ENCODE peak calls at places on chromosome 2, in nine cellular contexts. One of them, this sample, is unnamed.

GRCh38 chr2:74815955-74816354 is 18.0 kb upstream of the HK2 start:
- DNase-seq in GM13977: no peak
- DNase-seq in CD8-positive, alpha-beta T cell: no peak
- DNase-seq in PC-3: no peak
- DNase-seq in AG09309: no peak
- DNase-seq in fibroblast of pulmonary artery: no peak
- DNase-seq in astrocyte of the cerebellum: no peak
- DNase-seq in AG04449: no peak
- DNase-seq in nephron progenitor cell: no peak
- DNase-seq in this sample: no peak

GRCh38 chr2:2560374-2561015 is 229.4 kb upstream of the MYT1L start:
- DNase-seq in GM13977: no peak
- DNase-seq in CD8-positive, alpha-beta T cell: no peak
- DNase-seq in PC-3: no peak
- DNase-seq in AG09309: no peak
- DNase-seq in fibroblast of pulmonary artery: no peak
- DNase-seq in astrocyte of the cerebellum: no peak
- DNase-seq in AG04449: no peak
- DNase-seq in nephron progenitor cell: no peak
- DNase-seq in this sample: no peak

GRCh38 chr2:69073928-69074575 is 61.1 kb downstream of the ANTXR1 start:
- DNase-seq in GM13977: no peak
- DNase-seq in CD8-positive, alpha-beta T cell: no peak
- DNase-seq in PC-3: peak
- DNase-seq in AG09309: no peak
- DNase-seq in fibroblast of pulmonary artery: peak
- DNase-seq in astrocyte of the cerebellum: no peak
- DNase-seq in AG04449: no peak
- DNase-seq in nephron progenitor cell: no peak
- DNase-seq in this sample: no peak

GRCh38 chr2:39123436-39123999 is 2.7 kb upstream of the SOS1 start:
- DNase-seq in GM13977: no peak
- DNase-seq in CD8-positive, alpha-beta T cell: no peak
- DNase-seq in PC-3: no peak
- DNase-seq in AG09309: no peak
- DNase-seq in fibroblast of pulmonary artery: no peak
- DNase-seq in astrocyte of the cerebellum: no peak
- DNase-seq in AG04449: no peak
- DNase-seq in nephron progenitor cell: no peak
- DNase-seq in this sample: no peak

GRCh38 chr2:53490659-53491058 is 276.9 kb upstream of the CHAC2 start:
- DNase-seq in GM13977: no peak
- DNase-seq in CD8-positive, alpha-beta T cell: no peak
- DNase-seq in PC-3: no peak
- DNase-seq in AG09309: peak
- DNase-seq in fibroblast of pulmonary artery: peak
- DNase-seq in astrocyte of the cerebellum: no peak
- DNase-seq in AG04449: no peak
- DNase-seq in nephron progenitor cell: peak
- DNase-seq in this sample: no peak

GRCh38 chr2:74552914-74553811 is 579 bp downstream of the LOXL3 start:
- DNase-seq in GM13977: peak
- DNase-seq in CD8-positive, alpha-beta T cell: no peak
- DNase-seq in PC-3: no peak
- DNase-seq in AG09309: no peak
- DNase-seq in fibroblast of pulmonary artery: no peak
- DNase-seq in astrocyte of the cerebellum: no peak
- DNase-seq in AG04449: no peak
- DNase-seq in nephron progenitor cell: peak
- DNase-seq in this sample: peak

GRCh38 chr2:206289391-206289790 is 14.9 kb downstream of the ZDBF2 start:
- DNase-seq in GM13977: no peak
- DNase-seq in CD8-positive, alpha-beta T cell: no peak
- DNase-seq in PC-3: peak
- DNase-seq in AG09309: no peak
- DNase-seq in fibroblast of pulmonary artery: no peak
- DNase-seq in astrocyte of the cerebellum: no peak
- DNase-seq in AG04449: no peak
- DNase-seq in nephron progenitor cell: no peak
- DNase-seq in this sample: no peak

GRCh38 chr2:43356774-43357173 is 130.4 kb upstream of the ZFP36L2 start:
- DNase-seq in GM13977: no peak
- DNase-seq in CD8-positive, alpha-beta T cell: no peak
- DNase-seq in PC-3: no peak
- DNase-seq in AG09309: no peak
- DNase-seq in fibroblast of pulmonary artery: peak
- DNase-seq in astrocyte of the cerebellum: no peak
- DNase-seq in AG04449: no peak
- DNase-seq in nephron progenitor cell: no peak
- DNase-seq in this sample: no peak

GRCh38 chr2:2050321-2050905 is 280.7 kb downstream of the MYT1L start:
- DNase-seq in GM13977: no peak
- DNase-seq in CD8-positive, alpha-beta T cell: no peak
- DNase-seq in PC-3: no peak
- DNase-seq in AG09309: no peak
- DNase-seq in fibroblast of pulmonary artery: no peak
- DNase-seq in astrocyte of the cerebellum: no peak
- DNase-seq in AG04449: no peak
- DNase-seq in nephron progenitor cell: no peak
- DNase-seq in this sample: no peak

GRCh38 chr2:153214349-153214748 is 264.2 kb downstream of the RPRM start:
- DNase-seq in GM13977: no peak
- DNase-seq in CD8-positive, alpha-beta T cell: no peak
- DNase-seq in PC-3: no peak
- DNase-seq in AG09309: no peak
- DNase-seq in fibroblast of pulmonary artery: no peak
- DNase-seq in astrocyte of the cerebellum: no peak
- DNase-seq in AG04449: no peak
- DNase-seq in nephron progenitor cell: no peak
- DNase-seq in this sample: no peak

GRCh38 chr2:69159988-69160387 is 147.0 kb downstream of the ANTXR1 start:
- DNase-seq in GM13977: no peak
- DNase-seq in CD8-positive, alpha-beta T cell: no peak
- DNase-seq in PC-3: no peak
- DNase-seq in AG09309: no peak
- DNase-seq in fibroblast of pulmonary artery: no peak
- DNase-seq in astrocyte of the cerebellum: no peak
- DNase-seq in AG04449: no peak
- DNase-seq in nephron progenitor cell: no peak
- DNase-seq in this sample: no peak

GRCh38 chr2:152166633-152167032 is 8.9 kb downstream of the STAM2 start:
- DNase-seq in GM13977: peak
- DNase-seq in CD8-positive, alpha-beta T cell: no peak
- DNase-seq in PC-3: peak
- DNase-seq in AG09309: peak
- DNase-seq in fibroblast of pulmonary artery: peak
- DNase-seq in astrocyte of the cerebellum: no peak
- DNase-seq in AG04449: no peak
- DNase-seq in nephron progenitor cell: no peak
- DNase-seq in this sample: peak

GRCh38 chr2:54212456-54212855 is 43.6 kb downstream of the TSPYL6 start:
- DNase-seq in GM13977: no peak
- DNase-seq in CD8-positive, alpha-beta T cell: no peak
- DNase-seq in PC-3: peak
- DNase-seq in AG09309: peak
- DNase-seq in fibroblast of pulmonary artery: peak
- DNase-seq in astrocyte of the cerebellum: peak
- DNase-seq in AG04449: peak
- DNase-seq in nephron progenitor cell: no peak
- DNase-seq in this sample: no peak

GRCh38 chr2:210606001-210606400 is 49.6 kb downstream of the CPS1 start:
- DNase-seq in GM13977: no peak
- DNase-seq in CD8-positive, alpha-beta T cell: no peak
- DNase-seq in PC-3: no peak
- DNase-seq in AG09309: no peak
- DNase-seq in fibroblast of pulmonary artery: peak
- DNase-seq in astrocyte of the cerebellum: no peak
- DNase-seq in AG04449: no peak
- DNase-seq in nephron progenitor cell: no peak
- DNase-seq in this sample: no peak

GRCh38 chr2:72892506-72893173 is 5.4 kb downstream of the SPR start:
- DNase-seq in GM13977: peak
- DNase-seq in CD8-positive, alpha-beta T cell: peak
- DNase-seq in PC-3: peak
- DNase-seq in AG09309: no peak
- DNase-seq in fibroblast of pulmonary artery: peak
- DNase-seq in astrocyte of the cerebellum: peak
- DNase-seq in AG04449: no peak
- DNase-seq in nephron progenitor cell: peak
- DNase-seq in this sample: peak

GRCh38 chr2:181678033-181678586 is 2.2 kb downstream of the NEUROD1 start:
- DNase-seq in GM13977: peak
- DNase-seq in CD8-positive, alpha-beta T cell: peak
- DNase-seq in PC-3: peak
- DNase-seq in AG09309: peak
- DNase-seq in fibroblast of pulmonary artery: peak
- DNase-seq in astrocyte of the cerebellum: peak
- DNase-seq in AG04449: peak
- DNase-seq in nephron progenitor cell: peak
- DNase-seq in this sample: peak

GRCh38 chr2:210376618-210377175 is 61.7 kb upstream of the MYL1 start:
- DNase-seq in GM13977: no peak
- DNase-seq in CD8-positive, alpha-beta T cell: no peak
- DNase-seq in PC-3: no peak
- DNase-seq in AG09309: no peak
- DNase-seq in fibroblast of pulmonary artery: no peak
- DNase-seq in astrocyte of the cerebellum: no peak
- DNase-seq in AG04449: no peak
- DNase-seq in nephron progenitor cell: no peak
- DNase-seq in this sample: no peak

GRCh38 chr2:158099716-158100115 is 2.0 kb upstream of the UPP2 start:
- DNase-seq in GM13977: no peak
- DNase-seq in CD8-positive, alpha-beta T cell: no peak
- DNase-seq in PC-3: peak
- DNase-seq in AG09309: peak
- DNase-seq in fibroblast of pulmonary artery: peak
- DNase-seq in astrocyte of the cerebellum: no peak
- DNase-seq in AG04449: no peak
- DNase-seq in nephron progenitor cell: no peak
- DNase-seq in this sample: no peak

GRCh38 chr2:200380833-200381542 is 74.5 kb downstream of the SPATS2L start:
- DNase-seq in GM13977: no peak
- DNase-seq in CD8-positive, alpha-beta T cell: no peak
- DNase-seq in PC-3: no peak
- DNase-seq in AG09309: peak
- DNase-seq in fibroblast of pulmonary artery: peak
- DNase-seq in astrocyte of the cerebellum: no peak
- DNase-seq in AG04449: no peak
- DNase-seq in nephron progenitor cell: no peak
- DNase-seq in this sample: no peak

GRCh38 chr2:48530033-48530804 is at the start of gene STON1:
- DNase-seq in GM13977: peak
- DNase-seq in CD8-positive, alpha-beta T cell: peak
- DNase-seq in PC-3: peak
- DNase-seq in AG09309: no peak
- DNase-seq in fibroblast of pulmonary artery: peak
- DNase-seq in astrocyte of the cerebellum: no peak
- DNase-seq in AG04449: no peak
- DNase-seq in nephron progenitor cell: peak
- DNase-seq in this sample: peak

DNA sequence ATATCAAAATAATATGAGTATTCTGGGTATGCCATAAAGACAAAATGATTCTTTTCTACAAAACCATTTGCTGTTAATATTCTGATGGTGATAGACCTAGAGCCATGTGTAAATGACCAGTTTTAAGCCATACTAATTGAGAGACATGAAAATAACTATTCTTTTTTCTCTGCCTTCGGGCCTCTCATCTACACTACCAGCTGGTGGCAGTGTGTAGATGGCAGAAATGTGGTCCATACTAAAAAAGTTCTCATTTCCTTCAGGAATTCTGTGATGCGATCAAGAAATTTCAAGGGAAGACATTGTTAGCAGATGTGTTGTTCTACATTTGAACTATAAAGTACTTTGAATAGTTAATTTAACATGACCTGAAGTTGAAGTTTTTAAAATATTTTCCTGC is 485.2 kb downstream of the TRIB2 start:
- DNase-seq in GM13977: no peak
- DNase-seq in CD8-positive, alpha-beta T cell: no peak
- DNase-seq in PC-3: peak
- DNase-seq in AG09309: no peak
- DNase-seq in fibroblast of pulmonary artery: no peak
- DNase-seq in astrocyte of the cerebellum: no peak
- DNase-seq in AG04449: no peak
- DNase-seq in nephron progenitor cell: no peak
- DNase-seq in this sample: no peak
- TF ChIP-seq CTCF in GM13977: peak
- TF ChIP-seq CTCF in CD8-positive, alpha-beta T cell: no peak
- TF ChIP-seq CTCF in PC-3: peak
- TF ChIP-seq CTCF in AG09309: no peak
- TF ChIP-seq CTCF in fibroblast of pulmonary artery: no peak
- TF ChIP-seq CTCF in astrocyte of the cerebellum: peak
- TF ChIP-seq CTCF in AG04449: no peak
- TF ChIP-seq CTCF in nephron progenitor cell: no peak
- TF ChIP-seq CTCF in this sample: peak

DNA sequence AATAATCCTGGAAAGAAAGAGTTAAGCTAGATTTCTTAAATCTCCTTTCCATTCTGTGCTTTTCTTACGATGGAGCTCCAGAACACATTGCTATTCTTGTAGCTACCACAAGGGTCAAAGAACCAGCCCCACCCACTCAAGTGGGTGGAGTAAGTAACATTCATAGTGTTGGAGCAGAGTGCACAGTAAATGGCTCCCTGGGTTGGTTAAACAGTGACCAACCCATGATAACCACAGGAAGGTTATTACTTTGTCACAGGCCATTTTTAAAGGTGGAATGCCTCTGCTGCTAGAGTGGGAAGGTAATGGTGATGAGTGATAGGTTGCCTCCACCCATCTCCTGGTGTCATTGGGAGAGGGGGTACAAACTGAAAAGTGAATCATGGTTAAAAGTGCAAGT is 13.9 kb downstream of the ARPC2 start:
- DNase-seq in GM13977: no peak
- DNase-seq in CD8-positive, alpha-beta T cell: no peak
- DNase-seq in PC-3: peak
- DNase-seq in AG09309: no peak
- DNase-seq in fibroblast of pulmonary artery: peak
- DNase-seq in astrocyte of the cerebellum: no peak
- DNase-seq in AG04449: no peak
- DNase-seq in nephron progenitor cell: no peak
- DNase-seq in this sample: peak
- TF ChIP-seq CTCF in GM13977: peak
- TF ChIP-seq CTCF in CD8-positive, alpha-beta T cell: peak
- TF ChIP-seq CTCF in PC-3: peak
- TF ChIP-seq CTCF in AG09309: no peak
- TF ChIP-seq CTCF in fibroblast of pulmonary artery: peak
- TF ChIP-seq CTCF in astrocyte of the cerebellum: no peak
- TF ChIP-seq CTCF in AG04449: no peak
- TF ChIP-seq CTCF in nephron progenitor cell: no peak
- TF ChIP-seq CTCF in this sample: no peak

GRCh38 chr2:117536139-117536538 is 278.4 kb upstream of the DDX18 start:
- DNase-seq in GM13977: no peak
- DNase-seq in CD8-positive, alpha-beta T cell: no peak
- DNase-seq in PC-3: peak
- DNase-seq in AG09309: no peak
- DNase-seq in fibroblast of pulmonary artery: no peak
- DNase-seq in astrocyte of the cerebellum: no peak
- DNase-seq in AG04449: no peak
- DNase-seq in nephron progenitor cell: peak
- DNase-seq in this sample: no peak
- TF ChIP-seq CTCF in GM13977: peak
- TF ChIP-seq CTCF in CD8-positive, alpha-beta T cell: no peak
- TF ChIP-seq CTCF in PC-3: peak
- TF ChIP-seq CTCF in AG09309: no peak
- TF ChIP-seq CTCF in fibroblast of pulmonary artery: no peak
- TF ChIP-seq CTCF in astrocyte of the cerebellum: peak
- TF ChIP-seq CTCF in AG04449: no peak
- TF ChIP-seq CTCF in nephron progenitor cell: peak
- TF ChIP-seq CTCF in this sample: peak

GRCh38 chr2:26530696-26531095 is 52.8 kb upstream of the OTOF start:
- DNase-seq in GM13977: no peak
- DNase-seq in CD8-positive, alpha-beta T cell: no peak
- DNase-seq in PC-3: no peak
- DNase-seq in AG09309: no peak
- DNase-seq in fibroblast of pulmonary artery: peak
- DNase-seq in astrocyte of the cerebellum: no peak
- DNase-seq in AG04449: peak
- DNase-seq in nephron progenitor cell: no peak
- DNase-seq in this sample: no peak
- TF ChIP-seq CTCF in GM13977: no peak
- TF ChIP-seq CTCF in CD8-positive, alpha-beta T cell: no peak
- TF ChIP-seq CTCF in PC-3: no peak
- TF ChIP-seq CTCF in AG09309: peak
- TF ChIP-seq CTCF in fibroblast of pulmonary artery: no peak
- TF ChIP-seq CTCF in astrocyte of the cerebellum: no peak
- TF ChIP-seq CTCF in AG04449: no peak
- TF ChIP-seq CTCF in nephron progenitor cell: no peak
- TF ChIP-seq CTCF in this sample: no peak

This sample was measured in GM10248.